ENCODE peak calls at places on chromosome 1, in five cellular contexts. R, T, K, A and N are unnamed samples.

GRCh38 chr1:1091344-1092148 is 17.4 kb upstream of the RNF223 start:
- DNase-seq in R (no peak), T (peak), K (no peak), A (no peak), N (no peak)

GRCh38 chr1:207806531-207807394 is 54.9 kb downstream of the CD46 start:
- DNase-seq in R (no peak), T (no peak), K (no peak), A (peak), N (no peak)

GRCh38 chr1:11923069-11923826 is 3.0 kb downstream of the KIAA2013 start:
- DNase-seq in R (no peak), T (no peak), K (no peak), A (no peak), N (no peak)

GRCh38 chr1:51719146-51719545 is 102.3 kb downstream of the OSBPL9 start:
- DNase-seq in R (no peak), T (no peak), K (no peak), A (no peak), N (no peak)

GRCh38 chr1:109396971-109397370 is 747 bp downstream of the SORT1 start:
- DNase-seq in R (no peak), T (no peak), K (no peak), A (peak), N (no peak)

GRCh38 chr1:244833734-244834595 is 1.5 kb upstream of the COX20 start:
- DNase-seq in R (peak), T (peak), K (peak), A (peak), N (no peak)

GRCh38 chr1:156082111-156083091 is at the start of gene MEX3A:
- DNase-seq in R (peak), T (peak), K (peak), A (peak), N (peak)

GRCh38 chr1:201191723-201192477 is 1.3 kb downstream of the IGFN1 start:
- DNase-seq in R (no peak), T (peak), K (no peak), A (peak), N (no peak)

GRCh38 chr1:240539031-240539430 is 72.9 kb downstream of the GREM2 start:
- DNase-seq in R (no peak), T (no peak), K (no peak), A (no peak), N (no peak)

GRCh38 chr1:78126506-78126905 is 80.7 kb downstream of the GIPC2 start:
- DNase-seq in R (no peak), T (no peak), K (no peak), A (no peak), N (no peak)

GRCh38 chr1:119143716-119144115 is 3.3 kb upstream of the WARS2 start:
- DNase-seq in R (no peak), T (no peak), K (no peak), A (no peak), N (no peak)

GRCh38 chr1:179953974-179954493 is 576 bp upstream of the CEP350 start:
- DNase-seq in R (no peak), T (no peak), K (no peak), A (no peak), N (no peak)

GRCh38 chr1:243343970-243344749 is 88.3 kb downstream of the SDCCAG8 start:
- DNase-seq in R (no peak), T (peak), K (no peak), A (peak), N (no peak)

GRCh38 chr1:238485062-238485905 is 594.6 kb upstream of the ZP4 start:
- DNase-seq in R (no peak), T (no peak), K (no peak), A (peak), N (no peak)

GRCh38 chr1:10866314-10867091 is 70.1 kb upstream of the CASZ1 start:
- DNase-seq in R (no peak), T (peak), K (no peak), A (peak), N (no peak)

GRCh38 chr1:26353976-26354820 is at the start of gene CRYBG2:
- DNase-seq in R (peak), T (peak), K (no peak), A (peak), N (no peak)

GRCh38 chr1:196271212-196271947 is 336.9 kb downstream of the KCNT2 start:
- DNase-seq in R (no peak), T (no peak), K (no peak), A (no peak), N (no peak)

GRCh38 chr1:40795811-40796586 is 12.4 kb downstream of the KCNQ4 start:
- DNase-seq in R (no peak), T (no peak), K (no peak), A (no peak), N (no peak)

GRCh38 chr1:160855181-160855981 is 7.3 kb downstream of the CD244 start:
- DNase-seq in R (no peak), T (no peak), K (no peak), A (no peak), N (no peak)

GRCh38 chr1:113630340-113631327 is 128.7 kb downstream of the PHTF1 start:
- DNase-seq in R (no peak), T (no peak), K (no peak), A (no peak), N (no peak)

GRCh38 chr1:14738235-14738634 is 139.8 kb downstream of the KAZN start:
- DNase-seq in R (no peak), T (no peak), K (no peak), A (peak), N (no peak)

GRCh38 chr1:44572572-44572879 is 101.8 kb downstream of the TMEM53 start:
- DNase-seq in R (no peak), T (no peak), K (no peak), A (no peak), N (no peak)

GRCh38 chr1:193335797-193336428 is 149.5 kb upstream of the B3GALT2 start:
- DNase-seq in R (no peak), T (no peak), K (no peak), A (no peak), N (no peak)

GRCh38 chr1:51575406-51576084 is 41.3 kb upstream of the OSBPL9 start:
- DNase-seq in R (no peak), T (no peak), K (no peak), A (no peak), N (no peak)

GRCh38 chr1:171405391-171405714 is 80.0 kb upstream of the PRRC2C start:
- DNase-seq in R (no peak), T (no peak), K (no peak), A (no peak), N (no peak)
- TF ChIP-seq CTCF in R (peak), T (no peak), K (no peak), A (no peak), N (no peak)

DNA sequence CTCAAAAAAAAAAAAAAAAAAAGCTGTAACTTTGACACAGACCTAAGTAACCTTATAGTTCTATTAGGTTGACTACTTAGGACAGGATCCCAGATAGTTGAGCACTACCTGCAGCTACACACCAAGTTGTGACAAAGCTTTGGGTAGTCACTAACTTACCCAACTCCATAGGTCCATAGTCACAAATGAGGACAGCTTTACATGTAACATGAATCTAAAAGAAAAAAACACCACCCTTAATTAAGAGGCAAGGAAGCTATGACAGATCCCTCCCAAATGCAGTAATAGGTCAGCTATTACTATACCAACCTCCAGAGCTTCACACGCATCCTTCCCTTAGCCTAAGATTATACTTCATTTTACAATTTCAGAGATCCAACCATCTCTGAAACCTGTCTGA is 12.7 kb upstream of the RAB42 start:
- DNase-seq in R (no peak), T (no peak), K (no peak), A (no peak), N (no peak)
- TF ChIP-seq CTCF in R (no peak), T (no peak), K (no peak), A (no peak), N (no peak)

DNA sequence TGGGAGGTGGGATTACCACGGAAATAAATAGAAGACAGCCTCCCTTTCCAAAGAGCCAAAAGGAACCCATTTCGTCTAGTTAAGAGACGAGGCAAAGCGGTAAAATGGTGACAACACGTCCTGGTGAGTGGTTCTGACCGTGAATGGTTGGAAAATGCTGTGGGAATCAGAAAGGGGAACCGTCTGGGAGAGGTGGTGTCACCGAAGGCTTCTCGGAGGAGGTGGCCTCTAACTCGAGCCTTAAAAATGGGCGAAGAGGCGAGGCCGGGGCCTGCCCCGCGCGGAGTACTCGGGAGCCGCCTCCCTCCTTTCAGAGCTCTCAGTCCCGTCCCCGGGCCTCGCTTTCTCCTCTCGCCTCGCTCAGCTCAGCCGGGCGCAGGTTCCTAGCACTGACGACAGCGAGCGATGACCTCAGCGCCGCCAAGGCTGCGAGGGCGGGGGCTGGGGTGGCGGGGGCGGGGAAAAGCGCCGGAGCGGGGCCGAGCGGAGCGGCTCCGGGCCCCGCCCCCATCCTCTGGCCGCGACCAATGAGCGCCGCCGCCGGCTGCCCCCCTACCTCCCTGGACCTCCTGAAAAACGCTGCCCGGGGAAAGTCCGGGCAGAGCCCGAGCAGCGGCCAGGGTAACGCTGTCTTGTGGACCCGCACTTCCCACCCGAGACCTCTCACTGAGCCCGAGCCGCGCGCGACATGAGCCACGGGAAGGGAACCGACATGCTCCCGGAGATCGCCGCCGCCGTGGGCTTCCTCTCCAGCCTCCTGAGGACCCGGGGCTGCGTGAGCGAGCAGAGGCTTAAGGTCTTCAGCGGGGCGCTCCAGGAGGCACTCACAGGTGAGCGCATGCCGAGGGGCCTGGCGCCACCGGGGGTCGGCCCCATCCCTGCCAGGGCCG is at the start of gene BTG2:
- DNase-seq in R (peak), T (peak), K (peak), A (peak), N (peak)
- TF ChIP-seq CTCF in R (no peak), T (no peak), K (no peak), A (no peak), N (no peak)

DNA sequence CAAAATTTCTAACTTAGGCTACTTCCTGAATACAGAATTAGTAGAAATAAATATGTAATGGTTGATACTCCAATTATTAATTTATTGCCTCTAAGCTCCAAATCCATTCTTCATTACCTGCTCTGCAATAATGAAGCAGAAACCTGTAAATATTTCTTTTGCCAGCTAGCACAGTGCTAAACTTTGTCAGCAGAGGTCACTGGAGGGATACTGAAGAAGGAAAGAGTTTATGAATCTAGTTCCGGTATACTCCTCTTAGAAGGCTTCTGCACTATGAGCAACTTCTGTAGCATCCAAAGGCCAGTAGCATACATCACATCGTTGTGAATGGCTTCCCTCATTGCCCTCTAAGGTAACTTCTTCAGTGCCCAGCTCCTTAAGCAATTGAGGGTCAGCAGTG is 81.0 kb upstream of the LHX8 start:
- DNase-seq in R (no peak), T (no peak), K (no peak), A (peak), N (no peak)
- TF ChIP-seq CTCF in R (peak), T (peak), K (no peak), A (no peak), N (peak)

DNA sequence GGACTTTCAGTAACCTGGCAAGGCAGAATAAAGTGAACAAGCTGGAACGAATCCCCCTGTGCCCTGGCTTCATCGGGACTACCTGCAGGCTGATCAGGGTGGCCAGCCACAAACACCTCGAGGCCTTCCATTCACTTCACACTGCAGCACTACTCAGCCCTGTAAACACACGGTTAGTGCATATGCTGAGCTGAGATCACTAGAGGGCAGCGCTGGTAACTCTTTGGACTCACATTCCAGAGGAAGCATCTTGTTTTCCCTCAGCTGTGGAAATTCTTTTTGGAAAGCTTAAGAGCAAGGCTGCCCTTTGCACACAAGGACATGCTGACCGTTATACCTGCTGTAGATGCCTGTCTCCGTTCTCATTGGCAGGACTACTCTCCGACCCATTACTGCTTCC is 32.1 kb downstream of the PCSK9 start:
- DNase-seq in R (no peak), T (peak), K (no peak), A (peak), N (no peak)
- TF ChIP-seq CTCF in R (peak), T (peak), K (peak), A (peak), N (peak)